ENCODE peak calls at places on chromosomes 6 and 20, in ten cellular contexts. H is upper lobe of left lung; T is sciatic nerve; Y is lower lobe of right lung; V is naive thymus-derived CD4-positive, alpha-beta T cell; A is T-helper 17 cell; W is K562; B is WTC11; Z is T-cell; D is body of pancreas. K is an unnamed sample.

GRCh38 chr6:11208267-11208666 is 24.2 kb downstream of the NEDD9 start:
- ATAC-seq in T (no peak), W (no peak), Z (no peak), B (no peak), Y (no peak), V (no peak), A (no peak), D (no peak), H (no peak), K (no peak)

GRCh38 chr20:24915440-24915839 is 33.6 kb upstream of the CST7 start:
- ATAC-seq in H (no peak), A (no peak), V (no peak), Y (no peak), T (no peak), W (no peak), B (no peak), D (no peak), Z (no peak), K (peak)

GRCh38 chr6:35508027-35508426 is 4.7 kb downstream of the TULP1 start:
- ATAC-seq in D (no peak), V (no peak), A (no peak), B (no peak), H (no peak), Z (no peak), W (no peak), T (no peak), Y (peak), K (no peak)

GRCh38 chr6:12577124-12577845 is 139.3 kb upstream of the PHACTR1 start:
- ATAC-seq in Z (no peak), T (no peak), D (no peak), Y (no peak), W (no peak), V (no peak), H (no peak), A (no peak), B (no peak), K (no peak)

GRCh38 chr6:150857906-150858365 is 7.6 kb upstream of the MTHFD1L start:
- ATAC-seq in Y (peak), Z (no peak), D (no peak), T (peak), V (no peak), A (no peak), W (no peak), B (no peak), H (no peak), K (no peak)

GRCh38 chr6:39839445-39839844 is 47.3 kb downstream of the DAAM2 start:
- ATAC-seq in B (no peak), T (no peak), Z (no peak), H (no peak), Y (no peak), D (no peak), V (no peak), A (no peak), W (no peak), K (no peak)

GRCh38 chr6:14100098-14100497 is 17.5 kb upstream of the CD83 start:
- ATAC-seq in Z (no peak), W (no peak), B (no peak), Y (peak), A (no peak), T (peak), H (no peak), V (peak), D (no peak), K (no peak)

GRCh38 chr20:13995086-13995665 is at the start of gene MACROD2:
- ATAC-seq in A (peak), D (peak), B (peak), Y (peak), W (no peak), Z (peak), V (peak), H (peak), T (peak), K (peak)

GRCh38 chr20:41011551-41012067 is 17.0 kb upstream of the TOP1 start:
- ATAC-seq in A (peak), Z (peak), W (no peak), B (no peak), D (no peak), H (peak), T (peak), V (peak), Y (peak), K (peak)

GRCh38 chr6:119215885-119216590 is 133.5 kb downstream of the MAN1A1 start:
- ATAC-seq in Z (no peak), V (no peak), T (peak), W (peak), D (no peak), Y (no peak), H (no peak), B (no peak), A (no peak), K (no peak)

GRCh38 chr6:74574794-74575193 is 631.1 kb downstream of the COL12A1 start:
- ATAC-seq in Y (no peak), D (peak), B (peak), H (no peak), V (no peak), T (no peak), A (no peak), Z (no peak), W (no peak), K (no peak)

GRCh38 chr6:30819287-30819917 is 64.9 kb upstream of the DDR1 start:
- ATAC-seq in T (no peak), A (no peak), B (no peak), Y (no peak), V (no peak), Z (no peak), D (no peak), H (no peak), W (no peak), K (no peak)

GRCh38 chr6:137781639-137782038 is 85.4 kb upstream of the TNFAIP3 start:
- ATAC-seq in Y (no peak), B (no peak), V (no peak), H (no peak), D (no peak), W (no peak), A (no peak), T (no peak), Z (no peak), K (no peak)